ENCODE peak calls at places on chromosomes 4 and X, in five cellular contexts. E is colonic mucosa; S is tibial artery; G is CD8-positive, alpha-beta memory T cell; R is heart right ventricle. K is an unnamed sample.

GRCh38 chrX:53071604-53072417 is 10.4 kb upstream of the TSPYL2 start:
- DNase-seq in E (peak), R (peak), S (peak), G (peak), K (peak)

GRCh38 chrX:37405954-37406353 is 56.8 kb downstream of the PRRG1 start:
- DNase-seq in R (no peak), E (no peak), G (no peak), S (no peak), K (no peak)

GRCh38 chr4:87003266-87003665 is 68.5 kb downstream of the AFF1 start:
- DNase-seq in S (no peak), R (no peak), E (no peak), G (no peak), K (no peak)

GRCh38 chr4:155944516-155944915 is 9.2 kb downstream of the CTSO start:
- DNase-seq in E (no peak), R (no peak), G (no peak), S (no peak), K (no peak)

GRCh38 chr4:155667538-155668511 is 1.2 kb downstream of the GUCY1A1 start:
- DNase-seq in E (peak), R (peak), G (no peak), S (peak), K (no peak)

GRCh38 chr4:4595252-4595651 is 53.4 kb upstream of the STX18 start:
- DNase-seq in E (no peak), R (no peak), S (no peak), G (no peak), K (no peak)

GRCh38 chr4:4333265-4333706 is 43.2 kb downstream of the ZBTB49 start:
- DNase-seq in S (no peak), G (no peak), R (peak), E (no peak), K (peak)

GRCh38 chr4:138866314-138866713 is 149.3 kb upstream of the NOCT start:
- DNase-seq in S (no peak), E (no peak), R (no peak), G (no peak), K (no peak)

GRCh38 chr4:153083447-153083921 is 120.8 kb upstream of the TRIM2 start:
- DNase-seq in S (no peak), R (peak), G (peak), E (peak), K (peak)

GRCh38 chr4:153081181-153081580 is 123.1 kb upstream of the TRIM2 start:
- DNase-seq in E (no peak), R (no peak), G (no peak), S (no peak), K (no peak)

GRCh38 chr4:153081693-153082092 is 122.5 kb upstream of the TRIM2 start:
- DNase-seq in S (no peak), E (no peak), R (no peak), G (no peak), K (no peak)

GRCh38 chr4:153084249-153084648 is 120.0 kb upstream of the TRIM2 start:
- DNase-seq in G (no peak), R (no peak), S (no peak), E (no peak), K (no peak)

GRCh38 chr4:153082322-153083301 is 121.6 kb upstream of the TRIM2 start:
- DNase-seq in G (no peak), R (no peak), S (no peak), E (no peak), K (no peak)
- H3K4me3 ChIP-seq in G (no peak), R (no peak), S (no peak), E (no peak), K (no peak)

GRCh38 chr4:82513382-82513781 is 48.4 kb downstream of the TMEM150C start:
- DNase-seq in R (no peak), E (no peak), G (no peak), S (no peak), K (no peak)
- H3K4me3 ChIP-seq in R (no peak), E (no peak), G (no peak), S (no peak), K (no peak)

DNA sequence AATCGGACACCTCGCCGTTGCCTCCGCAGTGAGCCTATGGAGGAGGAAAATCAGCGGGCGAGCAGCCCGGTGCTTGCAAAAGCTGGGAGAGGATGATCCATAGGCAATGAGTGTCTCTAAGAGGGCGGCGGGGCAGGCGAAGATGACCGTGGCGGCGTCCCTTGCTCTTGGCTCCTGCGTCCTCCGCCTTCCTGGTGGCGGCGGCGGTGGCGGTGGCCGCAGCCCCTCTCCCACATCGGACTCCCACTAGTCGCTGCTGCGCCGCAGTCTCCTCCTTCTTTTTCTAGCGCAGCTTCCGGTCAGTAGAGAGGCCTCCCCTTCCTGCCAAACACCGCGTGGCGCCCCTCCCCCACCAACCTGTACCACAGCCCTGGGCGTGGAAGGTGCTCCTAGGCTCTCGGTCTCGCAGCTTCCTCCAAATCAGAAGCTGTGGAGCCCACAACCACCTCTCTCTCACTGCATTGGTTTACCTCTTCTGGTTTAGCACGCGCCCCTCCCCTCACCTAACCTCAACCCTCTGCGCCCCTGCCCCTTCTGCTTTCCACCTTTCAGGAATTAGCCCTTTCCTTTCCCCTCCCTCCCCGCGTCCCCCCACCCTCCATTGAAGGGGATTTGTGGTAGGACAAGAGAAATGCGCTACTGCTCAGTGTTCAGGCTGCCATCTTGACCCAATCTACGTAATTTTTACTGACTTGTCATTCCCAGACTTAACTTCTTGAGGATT is at the start of gene SPIN3:
- DNase-seq in R (peak), S (peak), G (peak), E (peak), K (peak)
- H3K4me3 ChIP-seq in R (peak), S (peak), G (peak), E (peak), K (peak)

GRCh38 chrX:9279271-9279596 is 185.6 kb upstream of the TBL1X start:
- DNase-seq in R (no peak), G (no peak), E (no peak), S (no peak), K (no peak)
- H3K4me3 ChIP-seq in R (no peak), G (no peak), E (no peak), S (no peak), K (no peak)